ENCODE peak calls at places on chromosome 11, in five cellular contexts. D is HuH-7, U is fibroblast of mammary gland, Z is NCI-H510A treated with DMSO at 0.1 percent for 48 hours, L is HFFc6. M is an unnamed sample.

GRCh38 chr11:1008001-1008400 is 28.5 kb downstream of the MUC6 start:
- DNase-seq in Z (peak; percentile 17), D (no peak), L (no peak), U (no peak), M (no peak)

GRCh38 chr11:93278976-93279375 is 51.6 kb upstream of the DEUP1 start:
- DNase-seq in D (no peak), Z (peak; percentile 60), U (no peak), L (no peak), M (no peak)

GRCh38 chr11:8702598-8702915 is 20.0 kb downstream of the RPL27A start:
- DNase-seq in U (no peak), L (no peak), D (no peak), Z (no peak), M (no peak)

GRCh38 chr11:124915541-124916369 is 3.3 kb upstream of the HEPN1 start:
- DNase-seq in Z (no peak), L (peak; percentile 50), U (peak; percentile 79), D (no peak), M (no peak)

GRCh38 chr11:76670475-76671235 is at the start of gene LRRC32:
- DNase-seq in Z (no peak), L (no peak), D (peak; percentile 45), U (no peak), M (no peak)

GRCh38 chr11:64638017-64638664 is 47.1 kb downstream of the SLC22A12 start:
- DNase-seq in D (no peak), U (no peak), L (no peak), Z (no peak), M (no peak)

GRCh38 chr11:108483163-108483562 is 15.0 kb downstream of the POGLUT3 start:
- DNase-seq in Z (no peak), D (no peak), L (no peak), U (peak; percentile 8), M (no peak)

GRCh38 chr11:88175707-88176066 is 444 bp upstream of the RAB38 start:
- DNase-seq in Z (no peak), D (no peak), L (no peak), U (no peak), M (no peak)

GRCh38 chr11:119584193-119585037 is 144.6 kb downstream of the NECTIN1 start:
- DNase-seq in U (peak; percentile 39), Z (peak; percentile 47), D (no peak), L (no peak), M (peak; percentile 69)

GRCh38 chr11:117547911-117548310 is 220.3 kb downstream of the CEP164 start:
- DNase-seq in D (no peak), L (no peak), Z (no peak), U (no peak), M (no peak)